ENCODE peak calls at places on chromosomes 7 and 10, in four cellular contexts. F is NCI-H1092 treated with DMSO at 0.1 percent for 48 hours, J is left colon, O is progenitor cell of endocrine pancreas. R is an unnamed sample.

GRCh38 chr7:94823952-94824351 is 83.4 kb upstream of the PPP1R9A start:
- DNase-seq in J (no peak), O (no peak), F (no peak), R (no peak)

GRCh38 chr10:21694646-21695045 is 160.6 kb downstream of the MLLT10 start:
- DNase-seq in J (no peak), F (no peak), O (no peak), R (no peak)

GRCh38 chr10:69721690-69722310 is 79.9 kb upstream of the COL13A1 start:
- DNase-seq in F (no peak), J (no peak), O (no peak), R (no peak)

GRCh38 chr10:71319042-71319799 is at the start of gene SLC29A3:
- DNase-seq in F (peak), O (peak), J (peak), R (peak)

GRCh38 chr10:4150676-4151075 is 365.7 kb upstream of the KLF6 start:
- DNase-seq in F (no peak), J (no peak), O (no peak), R (no peak)

GRCh38 chr10:101047961-101048892 is 13.6 kb upstream of the KAZALD1 start:
- DNase-seq in O (peak), F (no peak), J (no peak), R (no peak)

GRCh38 chr10:52029628-52030027 is 284.5 kb upstream of the DKK1 start:
- DNase-seq in O (no peak), F (no peak), J (no peak), R (no peak)

GRCh38 chr10:30562787-30563186 is 66.8 kb downstream of the LYZL2 start:
- DNase-seq in J (no peak), O (no peak), F (no peak), R (no peak)

GRCh38 chr10:14433147-14433546 is 102.4 kb upstream of the FRMD4A start:
- DNase-seq in O (no peak), J (no peak), F (no peak), R (no peak)

GRCh38 chr7:80729586-80730320 is 91.3 kb downstream of the CD36 start:
- DNase-seq in O (no peak), F (no peak), J (no peak), R (no peak)

GRCh38 chr7:55109384-55110167 is 90.8 kb downstream of the EGFR start:
- DNase-seq in O (no peak), F (no peak), J (no peak), R (peak)

GRCh38 chr7:39357648-39358047 is 208.6 kb upstream of the YAE1 start:
- DNase-seq in J (no peak), O (no peak), F (peak), R (no peak)

GRCh38 chr10:78953124-78954008 is 115.4 kb upstream of the ZMIZ1 start:
- DNase-seq in O (no peak), F (no peak), J (no peak), R (no peak)

GRCh38 chr7:150996289-150997074 is 5.7 kb downstream of the NOS3 start:
- DNase-seq in O (no peak), F (no peak), J (no peak), R (no peak)

GRCh38 chr7:46034056-46034768 is 113.1 kb upstream of the IGFBP3 start:
- DNase-seq in O (no peak), F (no peak), J (no peak), R (no peak)

GRCh38 chr10:77011823-77012566 is 625.6 kb downstream of the KCNMA1 start:
- DNase-seq in O (no peak), F (no peak), J (no peak), R (no peak)

GRCh38 chr10:43461950-43462349 is 25.0 kb downstream of the ZNF487 start:
- DNase-seq in J (no peak), O (no peak), F (peak), R (peak)